ENCODE peak calls at places on chromosomes 6 and 20, in four cellular contexts. One of them, this sample, is unnamed.

GRCh38 chr6:127518710-127519468 is at the start of gene MTCL3:
- DNase-seq in H1: peak
- DNase-seq in HepG2: no peak
- DNase-seq in GM12878: no peak
- DNase-seq in this sample: no peak

GRCh38 chr20:57902478-57902877 is 192.7 kb upstream of the PMEPA1 start:
- DNase-seq in H1: no peak
- DNase-seq in HepG2: no peak
- DNase-seq in GM12878: no peak
- DNase-seq in this sample: no peak

GRCh38 chr20:23022849-23023248 is 12.3 kb upstream of the SSTR4 start:
- DNase-seq in H1: no peak
- DNase-seq in HepG2: no peak
- DNase-seq in GM12878: no peak
- DNase-seq in this sample: no peak

GRCh38 chr6:81309841-81310240 is 442.6 kb downstream of the TENT5A start:
- DNase-seq in H1: no peak
- DNase-seq in HepG2: no peak
- DNase-seq in GM12878: no peak
- DNase-seq in this sample: no peak

GRCh38 chr20:11249239-11249638 is 575.4 kb upstream of the JAG1 start:
- DNase-seq in H1: no peak
- DNase-seq in HepG2: no peak
- DNase-seq in GM12878: no peak
- DNase-seq in this sample: no peak

GRCh38 chr6:154514481-154514880 is 4.0 kb upstream of the CNKSR3 start:
- DNase-seq in H1: no peak
- DNase-seq in HepG2: no peak
- DNase-seq in GM12878: no peak
- DNase-seq in this sample: no peak

GRCh38 chr6:53956068-53956711 is 155.1 kb upstream of the MLIP start:
- DNase-seq in H1: peak
- DNase-seq in HepG2: peak
- DNase-seq in GM12878: peak
- DNase-seq in this sample: peak

GRCh38 chr6:165218816-165219215 is 90.6 kb downstream of the C6orf118 start:
- DNase-seq in H1: no peak
- DNase-seq in HepG2: no peak
- DNase-seq in GM12878: no peak
- DNase-seq in this sample: no peak

GRCh38 chr6:69868252-69868804 is 2.0 kb downstream of the COL19A1 start:
- DNase-seq in H1: no peak
- DNase-seq in HepG2: no peak
- DNase-seq in GM12878: no peak
- DNase-seq in this sample: no peak

GRCh38 chr20:63060057-63060991 is 53.6 kb upstream of the BHLHE23 start:
- DNase-seq in H1: peak
- DNase-seq in HepG2: no peak
- DNase-seq in GM12878: no peak
- DNase-seq in this sample: no peak

GRCh38 chr6:129936329-129937165 is 75.4 kb upstream of the TMEM244 start:
- DNase-seq in H1: no peak
- DNase-seq in HepG2: peak
- DNase-seq in GM12878: peak
- DNase-seq in this sample: peak

GRCh38 chr6:121285041-121285440 is 49.2 kb downstream of the TBC1D32 start:
- DNase-seq in H1: no peak
- DNase-seq in HepG2: no peak
- DNase-seq in GM12878: no peak
- DNase-seq in this sample: no peak

GRCh38 chr6:31764239-31764638 is 1.8 kb downstream of the SAPCD1 start:
- DNase-seq in H1: no peak
- DNase-seq in HepG2: no peak
- DNase-seq in GM12878: no peak
- DNase-seq in this sample: no peak

GRCh38 chr6:83914953-83915352 is 55.5 kb downstream of the CYB5R4 start:
- DNase-seq in H1: no peak
- DNase-seq in HepG2: no peak
- DNase-seq in GM12878: no peak
- DNase-seq in this sample: no peak

GRCh38 chr20:40195742-40196141 is 493.3 kb downstream of the MAFB start:
- DNase-seq in H1: no peak
- DNase-seq in HepG2: no peak
- DNase-seq in GM12878: no peak
- DNase-seq in this sample: no peak

GRCh38 chr6:47097092-47097945 is 55.2 kb upstream of the ADGRF1 start:
- DNase-seq in H1: peak
- DNase-seq in HepG2: peak
- DNase-seq in GM12878: peak
- DNase-seq in this sample: no peak

DNA sequence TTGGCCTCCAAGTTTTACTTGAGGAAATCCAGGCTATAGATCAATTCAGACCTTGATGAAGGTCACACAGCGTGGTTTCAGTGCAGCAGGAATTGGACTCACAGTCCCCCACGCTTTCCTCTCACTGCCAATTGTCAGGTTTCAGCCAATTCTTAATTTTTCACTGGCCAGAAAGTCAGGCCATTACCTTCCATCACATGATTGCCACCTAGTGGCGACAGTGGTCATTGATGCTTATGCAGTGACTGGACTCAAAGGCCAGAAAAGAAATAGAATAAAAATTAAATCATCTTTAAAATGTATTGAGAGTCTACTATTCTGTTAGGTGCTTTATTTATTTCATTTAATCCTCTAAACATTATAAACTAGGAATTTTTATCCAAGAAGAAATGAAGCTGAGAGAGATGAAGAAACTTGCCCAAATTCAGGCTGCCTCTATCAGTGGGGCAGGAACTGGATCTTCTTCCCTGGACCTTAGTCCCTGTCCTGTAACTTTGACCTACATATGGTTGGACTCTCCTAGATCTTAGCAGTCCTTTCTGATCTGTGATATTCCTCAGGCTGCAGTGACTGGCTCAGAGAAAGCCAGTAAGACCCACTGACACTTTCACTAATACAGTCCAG is 133.4 kb downstream of the ELOVL4 start:
- DNase-seq in H1: peak
- DNase-seq in HepG2: peak
- DNase-seq in GM12878: peak
- DNase-seq in this sample: peak
- TF ChIP-seq ZNF274 in H1: no peak
- TF ChIP-seq ZNF274 in HepG2: no peak
- TF ChIP-seq ZNF274 in GM12878: no peak
- TF ChIP-seq ZNF274 in this sample: no peak

GRCh38 chr6:157430834-157431233 is 49.8 kb downstream of the ZDHHC14 start:
- DNase-seq in H1: no peak
- DNase-seq in HepG2: no peak
- DNase-seq in GM12878: no peak
- DNase-seq in this sample: no peak

GRCh38 chr6:157432231-157432630 is 51.2 kb downstream of the ZDHHC14 start:
- DNase-seq in H1: no peak
- DNase-seq in HepG2: no peak
- DNase-seq in GM12878: no peak
- DNase-seq in this sample: no peak

GRCh38 chr6:157427969-157428368 is 47.0 kb downstream of the ZDHHC14 start:
- DNase-seq in H1: no peak
- DNase-seq in HepG2: no peak
- DNase-seq in GM12878: no peak
- DNase-seq in this sample: no peak

GRCh38 chr6:157429248-157429647 is 48.3 kb downstream of the ZDHHC14 start:
- DNase-seq in H1: no peak
- DNase-seq in HepG2: no peak
- DNase-seq in GM12878: no peak
- DNase-seq in this sample: no peak

DNA sequence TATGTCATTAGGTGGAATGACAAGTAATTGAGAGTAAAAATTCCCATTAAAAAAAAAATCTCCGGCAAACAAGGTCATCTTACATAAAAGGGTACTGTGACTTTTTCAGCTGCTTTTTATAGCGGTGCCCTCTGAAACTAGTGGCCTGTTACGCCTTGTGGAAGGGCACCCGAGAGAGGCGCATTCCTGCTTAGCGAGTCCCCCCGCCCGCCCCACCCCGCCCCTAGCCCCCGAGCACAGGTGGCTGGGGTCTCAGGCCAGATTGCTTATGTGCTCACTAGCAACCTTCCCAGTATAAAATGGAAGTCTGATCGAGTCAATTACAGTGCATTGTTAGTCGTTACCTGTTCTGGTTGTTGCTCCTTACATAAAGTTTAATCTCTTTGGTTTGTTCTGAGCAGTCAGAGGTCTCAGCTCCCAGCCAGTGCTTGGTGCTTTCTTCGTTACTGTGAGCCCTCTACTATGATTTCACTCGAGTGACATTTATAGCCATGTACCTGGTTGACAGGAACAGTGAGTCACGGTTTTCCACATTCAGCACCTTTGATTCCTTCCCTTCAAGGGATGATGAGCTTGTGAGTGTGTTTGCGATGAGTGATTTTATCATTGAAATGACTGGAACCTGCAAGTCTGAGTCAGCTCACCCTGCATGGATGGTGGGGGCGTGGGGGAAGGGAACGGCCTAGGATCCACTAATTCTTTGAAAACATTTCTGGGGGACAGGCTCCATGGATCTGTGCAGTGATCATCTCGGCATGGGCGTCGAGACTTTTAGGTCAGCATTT is 47.6 kb downstream of the ZDHHC14 start:
- DNase-seq in H1: no peak
- DNase-seq in HepG2: peak
- DNase-seq in GM12878: no peak
- DNase-seq in this sample: no peak
- TF ChIP-seq SUZ12 in H1: no peak
- TF ChIP-seq SUZ12 in HepG2: no peak
- TF ChIP-seq SUZ12 in GM12878: no peak
- TF ChIP-seq SUZ12 in this sample: no peak

GRCh38 chr6:118469468-118469867 is 78.6 kb upstream of the PLN start:
- DNase-seq in H1: no peak
- DNase-seq in HepG2: peak
- DNase-seq in GM12878: no peak
- DNase-seq in this sample: no peak
- TF ChIP-seq ZNF274 in H1: no peak
- TF ChIP-seq ZNF274 in HepG2: no peak
- TF ChIP-seq ZNF274 in GM12878: no peak
- TF ChIP-seq ZNF274 in this sample: no peak

DNA sequence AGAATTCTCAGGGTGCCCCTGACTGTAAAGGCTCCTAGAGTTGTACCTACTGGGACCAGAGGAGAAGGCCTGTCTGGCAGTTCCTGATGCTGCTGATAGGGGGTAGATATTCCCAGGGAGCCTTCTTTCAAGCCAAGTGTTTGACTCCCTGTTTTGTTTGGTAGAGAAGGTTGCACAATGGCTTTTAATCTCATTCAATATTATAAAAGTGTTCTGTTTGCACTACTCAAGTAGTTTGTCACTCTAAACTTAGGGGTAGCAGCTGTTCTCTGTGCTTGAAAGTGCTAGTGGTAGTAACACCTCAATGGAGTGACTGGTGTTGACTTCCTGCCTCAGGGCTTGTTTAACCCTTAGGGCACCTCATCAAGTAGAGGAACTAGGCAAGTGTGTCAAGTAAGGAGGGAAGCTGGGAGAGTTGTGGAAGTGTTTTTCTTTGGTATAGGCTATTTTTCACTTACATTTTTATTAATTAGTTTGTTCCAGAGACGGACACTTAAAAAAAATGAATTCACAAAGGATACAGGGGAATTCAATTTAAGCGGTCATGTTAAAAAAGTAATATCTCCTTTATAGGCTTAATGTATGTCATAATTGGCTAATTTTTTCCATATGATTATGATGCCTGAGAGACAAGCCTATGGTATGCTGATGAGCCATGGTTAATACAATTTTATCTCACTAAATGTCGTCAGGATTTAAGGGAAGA is 38.1 kb downstream of the BICRAL start:
- DNase-seq in H1: no peak
- DNase-seq in HepG2: peak
- DNase-seq in GM12878: no peak
- DNase-seq in this sample: no peak
- TF ChIP-seq SUZ12 in H1: no peak
- TF ChIP-seq SUZ12 in HepG2: no peak
- TF ChIP-seq SUZ12 in GM12878: no peak
- TF ChIP-seq SUZ12 in this sample: no peak

GRCh38 chr20:44447827-44448419 is 27.8 kb upstream of the TTPAL start:
- DNase-seq in H1: no peak
- DNase-seq in HepG2: no peak
- DNase-seq in GM12878: no peak
- DNase-seq in this sample: no peak
- TF ChIP-seq ZNF274 in H1: no peak
- TF ChIP-seq ZNF274 in HepG2: no peak
- TF ChIP-seq ZNF274 in GM12878: no peak
- TF ChIP-seq ZNF274 in this sample: no peak

GRCh38 chr6:38586992-38587391 is 52.7 kb downstream of the BTBD9 start:
- DNase-seq in H1: no peak
- DNase-seq in HepG2: no peak
- DNase-seq in GM12878: no peak
- DNase-seq in this sample: no peak
- TF ChIP-seq SUZ12 in H1: no peak
- TF ChIP-seq SUZ12 in HepG2: no peak
- TF ChIP-seq SUZ12 in GM12878: no peak
- TF ChIP-seq SUZ12 in this sample: no peak